ENCODE peak calls at places on chromosomes 12 and 14, in six cellular contexts. Z is A549, M is GM23338, F is SK-N-SH, Y is HCT116, G is Panc1. K is an unnamed sample.
A peak's percentile ranks its signal among the peaks of the same experiment; 100 is the strongest.

GRCh38 chr12:132596016-132596415 is 14.4 kb downstream of the LRCOL1 start:
- DNase-seq in Y (no peak), F (no peak), Z (no peak), M (no peak), G (no peak), K (no peak)

GRCh38 chr12:91663331-91663998 is 480.8 kb upstream of the DCN start:
- DNase-seq in Z (no peak), M (no peak), G (no peak), Y (no peak), F (no peak), K (no peak)

GRCh38 chr14:24113801-24114535 is 609 bp upstream of the DCAF11 start:
- DNase-seq in Z (peak; percentile 76), F (peak; percentile 79), M (peak; percentile 95), Y (peak; percentile 94), G (peak; percentile 82), K (peak; percentile 93)

GRCh38 chr12:112904571-112904970 is 2.2 kb upstream of the OAS1 start:
- DNase-seq in Y (no peak), M (no peak), G (no peak), F (no peak), Z (no peak), K (no peak)

GRCh38 chr12:90618606-90619005 is 336.4 kb downstream of the CCER1 start:
- DNase-seq in Z (no peak), M (no peak), G (no peak), F (no peak), Y (no peak), K (no peak)

GRCh38 chr14:59425322-59425945 is 39.7 kb downstream of the GPR135 start:
- DNase-seq in F (no peak), Z (no peak), M (peak; percentile 41), G (no peak), Y (no peak), K (peak; percentile 47)

GRCh38 chr12:73798523-73798922 is 739.1 kb upstream of the ATXN7L3B start:
- DNase-seq in G (peak; percentile 4), M (no peak), Z (no peak), F (no peak), Y (no peak), K (no peak)

GRCh38 chr14:90660865-90661570 is 155.2 kb downstream of the TTC7B start:
- DNase-seq in G (no peak), F (no peak), Z (no peak), Y (no peak), M (peak; percentile 50), K (no peak)

GRCh38 chr12:88298761-88299242 is 156.7 kb downstream of the TMTC3 start:
- DNase-seq in G (no peak), F (no peak), Y (peak; percentile 70), Z (peak; percentile 10), M (peak; percentile 13), K (no peak)

GRCh38 chr12:39451977-39452376 is 9.1 kb upstream of the KIF21A start:
- DNase-seq in Z (no peak), G (no peak), M (peak; percentile 57), Y (no peak), F (no peak), K (no peak)

GRCh38 chr12:55845785-55846496 is 3.2 kb upstream of the MMP19 start:
- DNase-seq in G (no peak), Y (no peak), Z (no peak), F (no peak), M (no peak), K (no peak)

GRCh38 chr12:57454566-57455373 is at the start of gene INHBE:
- DNase-seq in G (no peak), Y (no peak), F (no peak), Z (no peak), M (peak; percentile 97), K (no peak)

GRCh38 chr14:33602396-33602795 is 348.5 kb downstream of the EGLN3 start:
- DNase-seq in G (no peak), M (no peak), Z (no peak), F (no peak), Y (no peak), K (no peak)

GRCh38 chr12:15220961-15221885 is at the start of gene RERG:
- DNase-seq in G (peak; percentile 33), Y (peak; percentile 36), M (peak; percentile 89), F (peak; percentile 88), Z (peak; percentile 57), K (peak; percentile 57)

GRCh38 chr14:74237441-74237840 is 1.8 kb upstream of the VSX2 start:
- DNase-seq in G (no peak), Z (no peak), Y (no peak), M (no peak), F (no peak), K (no peak)

GRCh38 chr14:69886843-69887242 is 7.6 kb downstream of the SMOC1 start:
- DNase-seq in M (no peak), G (no peak), Z (no peak), F (no peak), Y (no peak), K (no peak)

GRCh38 chr12:7142057-7142644 is 12.0 kb downstream of the CLSTN3 start:
- DNase-seq in Y (no peak), F (peak; percentile 66), Z (peak; percentile 87), M (peak; percentile 83), G (peak; percentile 18), K (no peak)

GRCh38 chr14:76829650-76830421 is 3.6 kb downstream of the LRRC74A start:
- DNase-seq in Z (no peak), M (no peak), G (no peak), Y (no peak), F (peak; percentile 55), K (no peak)

GRCh38 chr12:124279315-124279714 is 15.6 kb upstream of the RFLNA start:
- DNase-seq in F (no peak), Y (no peak), G (no peak), Z (no peak), M (no peak), K (no peak)

GRCh38 chr12:89345830-89346740 is 6.2 kb downstream of the DUSP6 start:
- DNase-seq in Y (peak; percentile 61), F (peak; percentile 51), Z (no peak), M (peak; percentile 90), G (no peak), K (peak; percentile 91)

GRCh38 chr12:32229971-32230606 is 123.4 kb downstream of the BICD1 start:
- DNase-seq in G (no peak), M (no peak), F (no peak), Z (no peak), Y (no peak), K (no peak)

GRCh38 chr14:28661171-28661772 is 105.3 kb upstream of the FOXG1 start:
- DNase-seq in Z (no peak), G (no peak), F (no peak), M (peak; percentile 93), Y (no peak), K (no peak)

GRCh38 chr14:81001447-81001846 is 46.0 kb downstream of the TSHR start:
- DNase-seq in Y (no peak), Z (no peak), G (no peak), M (no peak), F (no peak), K (no peak)

GRCh38 chr14:80992580-80992979 is 37.2 kb downstream of the TSHR start:
- DNase-seq in G (no peak), Z (no peak), Y (no peak), M (no peak), F (no peak), K (no peak)

GRCh38 chr14:80996049-80996901 is 40.9 kb downstream of the TSHR start:
- DNase-seq in F (peak; percentile 50), Y (peak; percentile 66), M (peak; percentile 60), G (peak; percentile 12), Z (peak; percentile 65), K (peak; percentile 54)
- TF ChIP-seq REST in F (no peak), Y (no peak), M (no peak), G (no peak), Z (no peak), K (no peak)

DNA sequence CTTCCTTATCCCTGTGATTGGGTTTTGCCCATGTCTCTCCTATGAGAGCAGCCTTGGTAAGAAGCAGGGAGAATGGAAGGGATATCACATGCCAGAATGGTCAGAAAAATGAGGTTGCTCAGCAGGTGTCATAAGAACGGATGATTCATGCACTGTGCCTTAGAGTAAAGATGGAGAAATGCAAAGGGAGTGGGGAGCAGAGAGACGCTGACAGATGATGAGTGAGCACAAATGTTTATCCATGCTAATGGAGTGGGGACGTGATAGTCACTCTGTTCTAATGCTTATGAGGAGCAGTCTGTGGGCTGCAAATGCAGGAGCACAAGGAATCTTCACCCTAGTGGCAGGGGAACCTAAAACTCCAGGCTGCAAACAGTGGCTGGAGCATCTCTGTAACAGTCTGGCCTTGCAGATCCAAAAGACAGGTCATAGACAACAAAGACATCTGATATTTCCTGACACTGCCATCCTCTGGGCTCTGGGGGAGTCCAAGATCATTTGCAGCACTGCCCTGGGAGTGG is 243.2 kb downstream of the CACNA1C start:
- DNase-seq in G (no peak), F (no peak), Z (no peak), M (no peak), Y (no peak), K (peak; percentile 47)
- TF ChIP-seq REST in G (no peak), F (no peak), Z (no peak), M (no peak), Y (no peak), K (no peak)

DNA sequence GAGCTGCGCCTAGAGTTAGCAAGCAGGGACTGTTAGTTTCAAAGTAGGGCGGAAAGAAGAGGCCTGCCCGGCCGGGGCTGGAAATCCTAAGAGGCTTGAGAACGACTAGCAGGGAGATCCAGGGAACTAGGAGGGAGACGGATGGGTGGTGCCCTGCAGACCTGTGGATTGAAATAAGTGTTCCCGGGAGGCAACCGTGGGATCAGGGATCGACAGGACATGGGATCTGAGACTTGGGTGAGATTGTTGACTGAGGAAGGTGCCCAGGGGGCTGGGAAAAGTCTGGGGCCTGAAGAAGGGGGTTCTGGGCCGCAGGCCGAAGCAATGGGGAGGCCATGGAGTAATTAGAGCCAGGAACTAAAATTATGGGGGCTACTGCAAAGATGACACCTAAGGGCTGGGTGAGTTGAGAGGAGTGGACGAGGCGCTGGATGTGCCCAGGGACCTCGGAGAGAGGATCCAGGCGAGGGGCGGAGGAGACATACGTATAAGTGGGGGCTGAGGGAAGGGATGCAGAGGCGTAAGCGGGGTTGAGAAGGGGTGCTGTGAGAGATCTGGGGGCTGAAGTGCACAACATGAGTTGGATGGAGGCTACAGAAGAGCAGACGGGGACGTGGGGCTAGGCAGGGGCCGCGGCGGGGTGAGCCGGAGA is 630 bp downstream of the LTA4H start:
- DNase-seq in Y (no peak), M (peak; percentile 58), G (no peak), F (peak; percentile 44), Z (peak; percentile 38), K (no peak)
- TF ChIP-seq REST in Y (no peak), M (no peak), G (no peak), F (no peak), Z (no peak), K (no peak)

DNA sequence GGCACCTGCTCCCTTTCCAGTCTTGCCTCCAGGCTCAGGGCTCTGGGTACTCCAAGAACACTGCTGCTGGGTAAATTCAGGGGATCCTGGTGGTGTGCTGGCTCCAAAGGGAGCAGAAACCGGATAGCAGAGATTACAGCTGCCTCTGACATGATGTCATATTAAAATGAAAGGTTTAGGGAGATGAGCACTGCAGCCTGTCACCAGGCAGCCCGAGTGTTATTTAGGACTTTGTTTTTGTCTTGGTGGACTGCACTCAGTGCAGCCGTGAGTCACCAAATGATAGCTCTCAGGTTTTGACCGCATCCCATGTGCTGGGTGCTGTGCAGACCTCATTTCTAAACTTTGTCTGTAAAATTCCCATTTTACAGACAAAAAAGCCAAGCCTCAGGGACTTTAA is 266.0 kb upstream of the CRY1 start:
- DNase-seq in M (no peak), F (no peak), G (no peak), Y (no peak), Z (no peak), K (no peak)
- TF ChIP-seq REST in M (no peak), F (no peak), G (no peak), Y (no peak), Z (no peak), K (no peak)

K was measured in HL-60.